ENCODE peak calls at places on chromosomes 6 and 20, in eight cellular contexts. Z is germinal center; J is effector memory CD8-positive, alpha-beta T cell; V is PC-9; C is M059J; H is ELR; I is HS-5; M is foreskin fibroblast. T is an unnamed sample.
A peak's percentile ranks its signal among the peaks of the same experiment; 100 is the strongest.

GRCh38 chr6:16047435-16047834 is 81.5 kb upstream of the MYLIP start:
- DNase-seq in Z (no peak), J (no peak), V (no peak), C (no peak), H (no peak), I (no peak), M (no peak), T (no peak)

GRCh38 chr20:57654363-57654997 is 34.3 kb upstream of the ZBP1 start:
- DNase-seq in Z (peak; percentile 90), J (peak; percentile 55), V (no peak), C (peak; percentile 41), H (peak; percentile 57), I (no peak), M (peak; percentile 38), T (peak; percentile 96)

GRCh38 chr6:91626935-91627334 is 1040.1 kb upstream of the MAP3K7 start:
- DNase-seq in Z (no peak), J (no peak), V (no peak), C (no peak), H (no peak), I (no peak), M (no peak), T (no peak)

GRCh38 chr6:24985313-24985712 is 49.6 kb upstream of the RIPOR2 start:
- DNase-seq in Z (no peak), J (no peak), V (no peak), C (no peak), H (no peak), I (no peak), M (no peak), T (peak; percentile 51)

GRCh38 chr6:87822011-87822410 is 120.0 kb upstream of the AKIRIN2 start:
- DNase-seq in Z (no peak), J (no peak), V (no peak), C (no peak), H (no peak), I (no peak), M (no peak), T (no peak)

GRCh38 chr6:28920281-28920680 is 3.5 kb downstream of the TRIM27 start:
- DNase-seq in Z (no peak), J (no peak), V (no peak), C (no peak), H (no peak), I (no peak), M (no peak), T (no peak)

GRCh38 chr6:75481394-75481793 is 12.2 kb downstream of the FILIP1 start:
- DNase-seq in Z (no peak), J (no peak), V (no peak), C (no peak), H (no peak), I (no peak), M (peak; percentile 57), T (no peak)

GRCh38 chr6:88761237-88762031 is 202.0 kb downstream of the RNGTT start:
- DNase-seq in Z (peak; percentile 60), J (no peak), V (no peak), C (no peak), H (peak; percentile 31), I (no peak), M (no peak), T (peak; percentile 13)

GRCh38 chr6:133854633-133855598 is 34.0 kb upstream of the TCF21 start:
- DNase-seq in Z (peak; percentile 1), J (no peak), V (no peak), C (peak; percentile 32), H (no peak), I (no peak), M (no peak), T (peak; percentile 24)

GRCh38 chr6:106510090-106510970 is 119.0 kb downstream of the RTN4IP1 start:
- DNase-seq in Z (peak; percentile 81), J (peak; percentile 56), V (peak; percentile 61), C (peak; percentile 74), H (peak; percentile 60), I (no peak), M (no peak), T (peak; percentile 55)

GRCh38 chr6:47307362-47308222 is 2.1 kb downstream of the TNFRSF21 start:
- DNase-seq in Z (no peak), J (no peak), V (no peak), C (no peak), H (no peak), I (no peak), M (no peak), T (no peak)

GRCh38 chr6:118719351-118720124 is 68.1 kb upstream of the CEP85L start:
- DNase-seq in Z (peak; percentile 56), J (no peak), V (no peak), C (no peak), H (no peak), I (no peak), M (no peak), T (no peak)

GRCh38 chr6:169993861-169994481 is 242.5 kb downstream of the ERMARD start:
- DNase-seq in Z (no peak), J (no peak), V (no peak), C (no peak), H (no peak), I (no peak), M (no peak), T (no peak)

GRCh38 chr6:6376845-6377244 is 56.4 kb upstream of the F13A1 start:
- DNase-seq in Z (no peak), J (no peak), V (no peak), C (no peak), H (no peak), I (no peak), M (no peak), T (no peak)

GRCh38 chr6:6952484-6952883 is 155.3 kb upstream of the RREB1 start:
- DNase-seq in Z (no peak), J (no peak), V (no peak), C (no peak), H (no peak), I (no peak), M (no peak), T (no peak)

GRCh38 chr6:35370124-35370741 is 27.9 kb downstream of the PPARD start:
- DNase-seq in Z (peak; percentile 59), J (no peak), V (peak; percentile 73), C (peak; percentile 100), H (peak; percentile 97), I (peak; percentile 97), M (peak; percentile 98), T (no peak)

GRCh38 chr20:59560588-59561227 is 43.6 kb upstream of the PHACTR3 start:
- DNase-seq in Z (peak; percentile 39), J (no peak), V (no peak), C (peak; percentile 46), H (peak; percentile 24), I (no peak), M (no peak), T (peak; percentile 70)

GRCh38 chr6:30544666-30545272 is 11.5 kb downstream of the GNL1 start:
- DNase-seq in Z (peak; percentile 54), J (no peak), V (peak; percentile 54), C (peak; percentile 84), H (peak; percentile 89), I (no peak), M (peak; percentile 62), T (peak; percentile 47)

GRCh38 chr20:61371501-61372150 is 119.6 kb downstream of the CDH4 start:
- DNase-seq in Z (no peak), J (no peak), V (no peak), C (no peak), H (no peak), I (no peak), M (no peak), T (no peak)

GRCh38 chr20:19885981-19886665 is 128.1 kb downstream of the RIN2 start:
- DNase-seq in Z (no peak), J (no peak), V (peak; percentile 43), C (peak; percentile 82), H (peak; percentile 55), I (no peak), M (no peak), T (no peak)

GRCh38 chr20:64005394-64005793 is 24.5 kb downstream of the PRPF6 start:
- DNase-seq in Z (no peak), J (no peak), V (no peak), C (no peak), H (no peak), I (no peak), M (peak; percentile 65), T (no peak)

GRCh38 chr6:25052181-25052580 is 116.4 kb upstream of the RIPOR2 start:
- DNase-seq in Z (no peak), J (no peak), V (peak; percentile 71), C (peak; percentile 49), H (no peak), I (no peak), M (no peak), T (no peak)

GRCh38 chr6:33686225-33686742 is 25.2 kb downstream of the UQCC2 start:
- DNase-seq in Z (no peak), J (no peak), V (no peak), C (no peak), H (no peak), I (no peak), M (no peak), T (no peak)

GRCh38 chr6:68958327-68958726 is 323.2 kb downstream of the ADGRB3 start:
- DNase-seq in Z (no peak), J (no peak), V (no peak), C (peak; percentile 44), H (peak; percentile 41), I (no peak), M (no peak), T (no peak)

GRCh38 chr20:60087563-60088105 is 129.4 kb downstream of the CDH26 start:
- DNase-seq in Z (no peak), J (no peak), V (no peak), C (peak; percentile 17), H (no peak), I (no peak), M (no peak), T (no peak)

GRCh38 chr6:166560222-166560621 is 26.3 kb downstream of the RAMACL start:
- DNase-seq in Z (no peak), J (no peak), V (no peak), C (no peak), H (no peak), I (no peak), M (no peak), T (no peak)

GRCh38 chr6:25404693-25405169 is 125.6 kb downstream of the CARMIL1 start:
- DNase-seq in Z (peak; percentile 46), J (peak; percentile 4), V (no peak), C (no peak), H (no peak), I (no peak), M (no peak), T (no peak)

GRCh38 chr6:101738481-101738880 is 345.0 kb downstream of the GRIK2 start:
- DNase-seq in Z (no peak), J (no peak), V (no peak), C (no peak), H (no peak), I (no peak), M (no peak), T (no peak)

GRCh38 chr20:3786126-3786484 is 435 bp downstream of the CENPB start:
- DNase-seq in Z (no peak), J (no peak), V (peak; percentile 53), C (peak; percentile 74), H (peak; percentile 72), I (no peak), M (peak; percentile 46), T (peak; percentile 38)

GRCh38 chr6:105424177-105424783 is 21.4 kb upstream of the PREP start:
- DNase-seq in Z (peak; percentile 65), J (peak; percentile 65), V (peak; percentile 57), C (peak; percentile 65), H (peak; percentile 71), I (no peak), M (no peak), T (peak; percentile 81)

GRCh38 chr20:50844430-50845100 is 49.7 kb downstream of the BCAS4 start:
- DNase-seq in Z (no peak), J (peak; percentile 8), V (no peak), C (peak; percentile 95), H (peak; percentile 87), I (peak; percentile 43), M (peak; percentile 49), T (no peak)

GRCh38 chr6:162099685-162100084 is 627.9 kb downstream of the PRKN start:
- DNase-seq in Z (no peak), J (no peak), V (no peak), C (peak; percentile 28), H (peak; percentile 61), I (peak; percentile 58), M (peak; percentile 84), T (no peak)

GRCh38 chr20:29296256-29297230 is 1960.9 kb upstream of the DEFB115 start:
- DNase-seq in Z (no peak), J (no peak), V (no peak), C (no peak), H (no peak), I (no peak), M (no peak), T (no peak)

GRCh38 chr20:48745330-48745729 is 82.5 kb downstream of the PREX1 start:
- DNase-seq in Z (no peak), J (no peak), V (no peak), C (no peak), H (no peak), I (no peak), M (no peak), T (no peak)